ENCODE peak calls at places on chromosomes 7 and 10, in four cellular contexts. One of them, this sample, is unnamed.

GRCh38 chr7:25858562-25859411 is 293.2 kb upstream of the NFE2L3 start:
- DNase-seq in central memory CD8-positive, alpha-beta T cell: no peak
- DNase-seq in GDM1: no peak
- DNase-seq in iPS-NIHi11: no peak
- DNase-seq in this sample: peak; percentile 52

GRCh38 chr10:132538031-132538789 is 623 bp downstream of the INPP5A start:
- DNase-seq in central memory CD8-positive, alpha-beta T cell: no peak
- DNase-seq in GDM1: no peak
- DNase-seq in iPS-NIHi11: no peak
- DNase-seq in this sample: no peak

GRCh38 chr10:28302012-28302667 is 724 bp downstream of the MPP7 start:
- DNase-seq in central memory CD8-positive, alpha-beta T cell: no peak
- DNase-seq in GDM1: no peak
- DNase-seq in iPS-NIHi11: peak; percentile 29
- DNase-seq in this sample: no peak

GRCh38 chr7:336810-337566 is 47.0 kb downstream of the FOXL3 start:
- DNase-seq in central memory CD8-positive, alpha-beta T cell: no peak
- DNase-seq in GDM1: no peak
- DNase-seq in iPS-NIHi11: no peak
- DNase-seq in this sample: no peak

GRCh38 chr7:4882742-4883351 is 669 bp downstream of the RADIL start:
- DNase-seq in central memory CD8-positive, alpha-beta T cell: no peak
- DNase-seq in GDM1: no peak
- DNase-seq in iPS-NIHi11: no peak
- DNase-seq in this sample: no peak

GRCh38 chr10:132973903-132974241 is 31.5 kb upstream of the CFAP46 start:
- DNase-seq in central memory CD8-positive, alpha-beta T cell: no peak
- DNase-seq in GDM1: no peak
- DNase-seq in iPS-NIHi11: no peak
- DNase-seq in this sample: no peak

GRCh38 chr10:78568664-78569063 is 500.1 kb upstream of the ZMIZ1 start:
- DNase-seq in central memory CD8-positive, alpha-beta T cell: no peak
- DNase-seq in GDM1: no peak
- DNase-seq in iPS-NIHi11: no peak
- DNase-seq in this sample: no peak

GRCh38 chr10:70761031-70761601 is 24.1 kb downstream of the TBATA start:
- DNase-seq in central memory CD8-positive, alpha-beta T cell: no peak
- DNase-seq in GDM1: no peak
- DNase-seq in iPS-NIHi11: peak; percentile 71
- DNase-seq in this sample: peak; percentile 52

GRCh38 chr10:24363070-24363469 is 154.1 kb downstream of the KIAA1217 start:
- DNase-seq in central memory CD8-positive, alpha-beta T cell: no peak
- DNase-seq in GDM1: no peak
- DNase-seq in iPS-NIHi11: no peak
- DNase-seq in this sample: no peak

GRCh38 chr7:74372511-74373111 is 81.1 kb upstream of the GTF2IRD1 start:
- DNase-seq in central memory CD8-positive, alpha-beta T cell: no peak
- DNase-seq in GDM1: no peak
- DNase-seq in iPS-NIHi11: peak; percentile 61
- DNase-seq in this sample: no peak

GRCh38 chr7:46512901-46513431 is 591.9 kb upstream of the IGFBP3 start:
- DNase-seq in central memory CD8-positive, alpha-beta T cell: no peak
- DNase-seq in GDM1: no peak
- DNase-seq in iPS-NIHi11: no peak
- DNase-seq in this sample: no peak

GRCh38 chr7:18116661-18117060 is 89.0 kb upstream of the PRPS1L1 start:
- DNase-seq in central memory CD8-positive, alpha-beta T cell: no peak
- DNase-seq in GDM1: no peak
- DNase-seq in iPS-NIHi11: no peak
- DNase-seq in this sample: no peak

GRCh38 chr10:27041196-27041595 is 59.1 kb downstream of the ANKRD26 start:
- DNase-seq in central memory CD8-positive, alpha-beta T cell: no peak
- DNase-seq in GDM1: no peak
- DNase-seq in iPS-NIHi11: no peak
- DNase-seq in this sample: no peak

GRCh38 chr7:46972205-46972604 is 609.7 kb downstream of the TNS3 start:
- DNase-seq in central memory CD8-positive, alpha-beta T cell: no peak
- DNase-seq in GDM1: no peak
- DNase-seq in iPS-NIHi11: no peak
- DNase-seq in this sample: no peak

GRCh38 chr7:33195264-33195663 is 65.9 kb downstream of the BBS9 start:
- DNase-seq in central memory CD8-positive, alpha-beta T cell: no peak
- DNase-seq in GDM1: no peak
- DNase-seq in iPS-NIHi11: no peak
- DNase-seq in this sample: no peak